ENCODE peak calls at places on chromosome 7, in eight cellular contexts. J is ovary, L is A549, U is right lobe of liver, Y is body of pancreas, V is Peyer's patch, K is GM12891, X is adrenal gland. A is an unnamed sample.

GRCh38 chr7:86963599-86964230 is 95.7 kb downstream of the ELAPOR2 start:
- DNase-seq in U (no peak), L (no peak), V (no peak), K (no peak), Y (no peak), X (no peak), J (no peak), A (no peak)

GRCh38 chr7:120370954-120371353 is 98.0 kb downstream of the KCND2 start:
- DNase-seq in J (no peak), X (no peak), V (no peak), U (no peak), Y (peak), K (no peak), L (peak), A (no peak)

GRCh38 chr7:14419554-14419953 is 430.1 kb upstream of the ETV1 start:
- DNase-seq in Y (no peak), K (no peak), L (no peak), J (no peak), V (no peak), X (no peak), U (no peak), A (no peak)

GRCh38 chr7:102463841-102464576 is 654 bp downstream of the ALKBH4 start:
- DNase-seq in J (no peak), K (no peak), U (no peak), V (no peak), Y (no peak), L (no peak), X (no peak), A (no peak)

GRCh38 chr7:126228356-126229061 is 1024.2 kb downstream of the GRM8 start:
- DNase-seq in Y (no peak), V (no peak), U (no peak), X (no peak), K (no peak), J (no peak), L (no peak), A (no peak)

GRCh38 chr7:156764016-156764669 is 123.6 kb downstream of the RNF32 start:
- DNase-seq in L (peak), K (no peak), U (peak), V (no peak), X (peak), J (peak), Y (peak), A (peak)

GRCh38 chr7:45921699-45922519 is 837 bp upstream of the IGFBP3 start:
- DNase-seq in Y (peak), U (peak), V (no peak), L (peak), K (no peak), J (peak), X (peak), A (no peak)

GRCh38 chr7:150453186-150453585 is 2.8 kb downstream of the GIMAP8 start:
- DNase-seq in K (no peak), J (no peak), L (no peak), Y (no peak), V (no peak), X (no peak), U (no peak), A (no peak)

GRCh38 chr7:47381132-47381495 is 200.8 kb downstream of the TNS3 start:
- DNase-seq in K (no peak), J (no peak), L (no peak), U (no peak), Y (peak), V (no peak), X (no peak), A (no peak)

GRCh38 chr7:23679898-23680416 is at the start of gene FAM221A:
- DNase-seq in X (peak), J (peak), L (peak), V (peak), K (peak), U (peak), Y (peak), A (peak)

GRCh38 chr7:3107228-3107763 is 63.6 kb upstream of the CARD11 start:
- DNase-seq in J (no peak), X (no peak), K (no peak), Y (no peak), L (no peak), U (no peak), V (no peak), A (no peak)

GRCh38 chr7:135970682-135971365 is 6.3 kb downstream of the MTPN start:
- DNase-seq in J (no peak), Y (no peak), V (no peak), X (no peak), K (no peak), L (no peak), U (no peak), A (no peak)

GRCh38 chr7:4103352-4104091 is 578.6 kb upstream of the FOXK1 start:
- DNase-seq in V (no peak), U (no peak), J (no peak), X (no peak), Y (no peak), L (peak), K (no peak), A (no peak)

GRCh38 chr7:75945297-75946168 is 30.6 kb downstream of the POR start:
- DNase-seq in J (peak), L (peak), Y (peak), V (no peak), X (peak), K (no peak), U (peak), A (peak)

GRCh38 chr7:70416611-70417010 is 715.3 kb upstream of the GALNT17 start:
- DNase-seq in U (no peak), K (no peak), X (no peak), V (no peak), J (no peak), L (no peak), Y (no peak), A (peak)

GRCh38 chr7:101947899-101948298 is 130.5 kb downstream of the CUX1 start:
- DNase-seq in K (no peak), J (peak), Y (peak), V (no peak), L (no peak), U (peak), X (peak), A (no peak)

GRCh38 chr7:139679731-139680594 is 97.8 kb downstream of the HIPK2 start:
- DNase-seq in L (peak), J (no peak), X (no peak), U (peak), V (no peak), K (no peak), Y (peak), A (no peak)

GRCh38 chr7:139682136-139683013 is 95.4 kb downstream of the HIPK2 start:
- DNase-seq in L (peak), Y (no peak), U (no peak), X (no peak), K (no peak), V (no peak), J (no peak), A (no peak)

GRCh38 chr7:139681463-139681755 is 96.4 kb downstream of the HIPK2 start:
- DNase-seq in K (no peak), Y (no peak), U (no peak), V (no peak), X (no peak), L (no peak), J (no peak), A (no peak)

GRCh38 chr7:139681812-139682135 is 96.0 kb downstream of the HIPK2 start:
- DNase-seq in Y (no peak), K (no peak), V (no peak), X (no peak), J (no peak), U (no peak), L (no peak), A (no peak)

DNA sequence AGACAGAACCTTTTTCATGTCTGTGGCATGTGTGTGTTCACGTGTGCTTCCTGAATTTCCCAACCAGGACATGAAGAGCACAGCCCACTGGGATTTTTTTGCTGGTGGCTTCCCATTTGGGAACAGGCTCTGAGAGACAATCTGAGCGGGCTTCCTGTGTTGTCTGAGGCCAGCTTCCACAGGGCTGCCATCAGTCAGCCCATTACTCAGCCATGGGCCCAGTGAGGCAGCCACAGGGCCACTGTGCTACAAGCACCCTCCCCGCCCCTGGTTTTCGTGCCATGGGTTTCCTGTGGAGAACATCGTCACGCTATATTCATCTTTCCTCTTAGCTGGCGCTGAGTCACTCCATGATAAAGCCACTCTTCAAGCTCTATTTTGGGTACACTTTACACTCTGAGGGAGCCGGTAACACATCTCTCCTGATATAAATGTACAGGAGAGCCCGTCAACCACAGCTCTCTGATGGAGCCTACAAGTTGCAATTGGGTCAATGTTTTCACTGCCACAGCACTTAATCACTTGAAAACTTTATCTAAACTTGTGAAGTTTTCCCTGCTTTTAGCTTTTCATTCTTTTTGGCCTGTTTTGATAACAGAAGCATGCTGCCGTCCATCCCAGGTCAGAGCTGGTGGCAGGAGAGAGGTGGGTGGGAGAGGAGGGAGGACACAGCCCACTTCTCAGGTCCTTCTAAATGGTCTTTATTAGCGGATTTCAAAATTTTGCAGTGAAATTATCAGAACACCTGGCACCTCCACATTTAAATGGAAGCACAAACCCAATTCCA is 96.9 kb downstream of the HIPK2 start:
- DNase-seq in Y (peak), U (no peak), V (no peak), J (no peak), K (no peak), X (peak), L (peak), A (no peak)
- TF ChIP-seq POLR2A in Y (no peak), U (no peak), V (no peak), J (no peak), K (no peak), X (peak), L (no peak), A (no peak)

DNA sequence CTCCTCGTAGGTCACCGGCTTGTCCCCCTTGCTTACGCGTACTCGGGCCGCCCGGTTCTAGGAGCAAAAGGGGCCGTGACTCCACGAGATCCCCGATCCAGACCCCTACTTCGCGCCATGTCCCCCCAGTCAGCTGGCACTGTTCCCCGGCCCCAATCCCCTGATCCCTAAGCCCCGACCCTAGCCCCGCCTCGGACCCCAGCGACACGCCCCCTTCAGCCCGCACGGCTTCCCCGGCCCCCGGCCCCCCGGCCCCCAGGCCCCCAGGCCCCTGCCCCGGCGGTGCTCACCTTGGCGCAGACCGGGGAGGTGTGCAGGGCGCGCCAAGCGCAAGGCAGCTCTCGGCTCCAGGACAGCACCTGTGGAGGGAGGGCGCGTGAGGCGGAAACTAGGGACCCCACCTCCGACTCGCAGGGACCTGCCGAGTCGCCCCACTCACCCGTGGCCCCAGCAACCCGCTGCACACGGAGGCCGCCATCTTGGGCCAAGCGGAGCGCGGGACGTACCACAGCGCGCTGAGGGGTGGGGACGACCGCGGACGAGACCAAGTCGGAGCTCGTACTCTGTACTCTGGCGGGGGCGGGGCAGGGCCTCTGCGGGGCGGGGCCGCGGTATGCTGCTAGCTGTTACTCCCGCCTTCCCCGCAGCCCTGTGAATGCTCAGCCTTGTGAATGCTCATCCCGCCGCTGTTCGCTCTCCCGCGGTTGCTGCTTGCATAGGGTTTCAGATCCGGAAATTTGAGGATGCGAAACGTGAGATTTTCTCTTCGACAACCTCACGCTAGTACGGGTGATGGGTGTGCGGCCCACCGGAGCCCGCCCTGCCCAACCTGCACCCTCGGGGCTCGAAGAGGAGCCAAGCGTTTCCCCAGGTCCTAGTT is at the start of gene MRPS24:
- DNase-seq in Y (peak), J (peak), X (peak), K (peak), U (peak), L (peak), V (peak), A (peak)
- TF ChIP-seq POLR2A in Y (peak), J (peak), X (peak), K (peak), U (peak), L (peak), V (peak), A (no peak)

GRCh38 chr7:99381664-99382075 is 7.1 kb downstream of the ARPC1B start:
- DNase-seq in L (no peak), U (peak), V (no peak), X (no peak), Y (no peak), K (no peak), J (no peak), A (no peak)

GRCh38 chr7:99383203-99383602 is 8.7 kb downstream of the ARPC1B start:
- DNase-seq in X (no peak), K (no peak), Y (no peak), V (no peak), J (no peak), L (no peak), U (no peak), A (no peak)

GRCh38 chr7:99379043-99379577 is 4.6 kb downstream of the ARPC1B start:
- DNase-seq in V (peak), L (peak), J (peak), Y (peak), K (no peak), X (peak), U (peak), A (peak)

GRCh38 chr7:99380032-99380822 is 5.7 kb downstream of the ARPC1B start:
- DNase-seq in L (no peak), V (peak), K (peak), J (no peak), U (no peak), X (peak), Y (no peak), A (no peak)

DNA sequence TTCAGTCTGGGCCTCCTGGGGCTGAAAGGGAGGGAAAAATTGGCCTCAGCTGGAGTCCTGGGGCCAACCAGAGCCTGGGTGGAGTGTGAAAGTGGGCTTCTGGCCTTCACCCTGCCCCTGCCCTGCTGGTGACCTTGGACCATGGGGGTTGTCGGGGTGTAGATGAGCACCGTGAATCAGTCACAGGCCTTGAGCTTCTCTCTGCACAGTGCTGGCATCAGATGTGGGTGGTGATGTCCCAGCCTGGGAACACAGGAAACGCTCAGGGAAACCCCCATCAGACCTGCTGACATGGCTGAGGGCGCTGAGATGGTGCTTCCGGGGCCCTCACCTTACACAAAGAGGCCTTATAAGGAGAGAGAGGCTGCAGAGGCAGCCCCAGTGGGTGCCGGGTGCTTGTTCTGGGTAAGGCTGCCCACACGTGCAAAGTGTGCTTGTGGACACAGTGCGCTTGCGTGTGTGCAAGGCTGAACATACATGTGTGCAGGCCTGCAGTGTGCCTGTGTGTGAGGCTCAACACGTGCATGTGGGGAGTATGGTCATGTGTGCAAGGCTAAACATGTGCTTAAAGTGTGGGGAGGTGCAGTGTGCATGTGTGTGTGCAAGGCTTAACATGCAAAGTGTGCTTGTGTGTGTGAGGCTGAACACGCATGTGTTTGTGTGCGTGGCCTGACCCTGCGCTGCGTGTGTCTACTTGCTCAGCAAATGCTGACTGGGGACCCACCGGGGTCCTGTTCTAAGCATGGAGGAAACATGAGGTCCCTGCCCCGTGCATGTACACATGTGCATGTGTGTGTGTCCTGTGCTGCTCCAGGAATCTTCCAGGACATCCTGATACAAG is 6.5 kb downstream of the ARPC1B start:
- DNase-seq in J (no peak), V (peak), U (peak), L (no peak), Y (peak), K (peak), X (peak), A (no peak)
- TF ChIP-seq POLR2A in J (no peak), V (no peak), U (no peak), L (no peak), Y (no peak), K (peak), X (no peak), A (no peak)

GRCh38 chr7:816751-817671 is 15.3 kb upstream of the SUN1 start:
- DNase-seq in Y (peak), L (peak), X (no peak), K (no peak), U (peak), V (peak), J (no peak), A (no peak)

GRCh38 chr7:815284-816216 is 16.7 kb upstream of the SUN1 start:
- DNase-seq in Y (peak), U (peak), K (peak), J (peak), L (peak), X (peak), V (no peak), A (peak)

GRCh38 chr7:818031-818699 is 14.1 kb upstream of the SUN1 start:
- DNase-seq in L (peak), Y (no peak), K (no peak), V (no peak), X (no peak), U (no peak), J (no peak), A (no peak)

GRCh38 chr7:820341-820740 is 11.9 kb upstream of the SUN1 start:
- DNase-seq in J (no peak), L (no peak), V (no peak), U (no peak), X (no peak), Y (no peak), K (no peak), A (no peak)

DNA sequence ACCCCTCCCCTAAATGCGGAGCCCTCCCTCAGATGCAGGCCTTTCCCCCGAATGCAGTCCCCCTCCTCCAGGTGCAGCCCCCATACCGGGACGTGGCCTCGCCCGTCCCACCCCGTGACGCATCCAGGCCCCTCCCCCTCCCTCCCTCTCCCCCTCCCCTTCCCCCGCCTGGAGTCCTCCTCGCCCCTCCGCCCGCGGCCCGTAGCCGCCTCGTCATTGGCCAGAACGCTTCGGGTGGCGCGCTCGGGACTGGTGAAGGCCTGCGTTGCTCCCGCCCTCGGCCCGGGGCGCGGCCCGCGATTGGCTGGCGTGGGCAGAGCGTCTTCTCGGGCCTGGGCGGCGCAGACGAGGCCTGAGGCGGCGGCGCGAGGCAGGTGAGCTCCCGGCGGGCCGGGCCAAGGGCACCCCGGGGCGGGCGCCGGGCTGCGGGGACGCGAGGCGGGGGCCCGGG is 16.0 kb upstream of the SUN1 start:
- DNase-seq in Y (peak), J (peak), V (peak), U (peak), L (peak), K (peak), X (peak), A (peak)
- TF ChIP-seq POLR2A in Y (peak), J (peak), V (peak), U (peak), L (peak), K (no peak), X (peak), A (peak)

DNA sequence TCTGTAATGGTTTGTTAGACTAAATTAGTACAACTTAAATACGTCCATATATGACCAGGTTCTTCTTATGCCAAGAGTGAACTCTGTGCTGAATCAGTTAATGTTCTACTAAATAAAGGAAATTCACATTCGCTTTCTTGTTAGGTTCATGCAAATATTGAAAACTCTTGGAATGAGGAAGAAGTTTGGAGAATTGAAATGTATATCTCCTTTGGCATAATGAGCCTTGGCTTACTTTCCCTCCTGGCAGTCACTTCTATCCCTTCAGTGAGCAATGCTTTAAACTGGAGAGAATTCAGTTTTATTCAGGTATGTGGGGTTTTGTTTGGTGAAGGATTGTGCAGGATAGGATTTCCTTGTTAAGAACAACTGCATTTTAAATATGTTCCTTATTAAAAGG is 15.2 kb upstream of the CFAP69 start:
- DNase-seq in J (no peak), Y (no peak), X (no peak), V (no peak), K (no peak), L (no peak), U (no peak), A (no peak)
- TF ChIP-seq POLR2A in J (no peak), Y (no peak), X (no peak), V (peak), K (no peak), L (no peak), U (no peak), A (no peak)

GRCh38 chr7:91295571-91295970 is 31.3 kb downstream of the FZD1 start:
- DNase-seq in L (no peak), V (no peak), J (no peak), X (no peak), U (no peak), Y (no peak), K (no peak), A (no peak)

GRCh38 chr7:91302794-91303193 is 38.6 kb downstream of the FZD1 start:
- DNase-seq in V (no peak), K (no peak), Y (no peak), J (no peak), X (no peak), L (no peak), U (no peak), A (no peak)

GRCh38 chr7:91299952-91300775 is 35.9 kb downstream of the FZD1 start:
- DNase-seq in U (no peak), V (no peak), L (no peak), X (peak), K (no peak), J (no peak), Y (no peak), A (no peak)
- TF ChIP-seq POLR2A in U (no peak), V (no peak), L (no peak), X (no peak), K (no peak), J (no peak), Y (no peak), A (no peak)

GRCh38 chr7:5525271-5526189 is 101.9 kb upstream of the TNRC18 start:
- DNase-seq in U (no peak), X (peak), L (peak), K (no peak), V (no peak), Y (no peak), J (no peak), A (no peak)
- TF ChIP-seq POLR2A in U (peak), X (peak), L (peak), K (peak), V (no peak), Y (peak), J (no peak), A (no peak)

GRCh38 chr7:27102578-27103442 is at the start of gene HOXA2:
- DNase-seq in U (no peak), L (no peak), J (no peak), K (no peak), X (no peak), V (no peak), Y (no peak), A (peak)
- TF ChIP-seq POLR2A in U (no peak), L (no peak), J (no peak), K (no peak), X (peak), V (peak), Y (no peak), A (no peak)